ENCODE peak calls at places on chromosomes 12 and 14, in six cellular contexts. X, V, Y, C, H and Z are unnamed samples.

GRCh38 chr14:61406670-61407069 is 85.3 kb downstream of the PRKCH start:
- DNase-seq in C (no peak), Y (no peak), V (no peak), X (no peak), H (no peak), Z (no peak)

GRCh38 chr12:12221560-12221959 is 45.3 kb downstream of the LRP6 start:
- DNase-seq in X (peak; percentile 19), H (no peak), V (no peak), Y (no peak), C (no peak), Z (no peak)

GRCh38 chr14:30855345-30856037 is 18.9 kb upstream of the COCH start:
- DNase-seq in C (no peak), H (no peak), V (no peak), Y (no peak), X (no peak), Z (no peak)

GRCh38 chr12:64178122-64178521 is 44.0 kb downstream of the KICS2 start:
- DNase-seq in X (no peak), Y (no peak), C (no peak), H (no peak), V (no peak), Z (no peak)

GRCh38 chr12:29589271-29589670 is 91.8 kb upstream of the OVCH1 start:
- DNase-seq in C (no peak), X (no peak), V (no peak), H (no peak), Y (no peak), Z (no peak)

GRCh38 chr14:80390911-80391310 is 179.6 kb upstream of the DIO2 start:
- DNase-seq in Y (no peak), V (no peak), C (no peak), X (no peak), H (no peak), Z (peak; percentile 35)

GRCh38 chr12:56256326-56256960 is 1.7 kb downstream of the ANKRD52 start:
- DNase-seq in Y (no peak), C (no peak), V (no peak), X (no peak), H (no peak), Z (no peak)

GRCh38 chr12:46470975-46471374 is 98.4 kb upstream of the SLC38A2 start:
- DNase-seq in Y (no peak), X (no peak), C (peak; percentile 86), H (no peak), V (no peak), Z (no peak)

GRCh38 chr12:120475643-120476042 is 6.1 kb upstream of the SRSF9 start:
- DNase-seq in Y (no peak), V (no peak), H (no peak), X (no peak), C (no peak), Z (no peak)

GRCh38 chr12:120470150-120470817 is 736 bp upstream of the SRSF9 start:
- DNase-seq in V (no peak), Y (no peak), H (peak; percentile 15), C (no peak), X (no peak), Z (no peak)

GRCh38 chr12:120469450-120470149 is at the start of gene SRSF9:
- DNase-seq in X (peak; percentile 80), Y (peak; percentile 99), C (peak; percentile 95), V (peak; percentile 98), H (peak; percentile 90), Z (peak; percentile 97)

GRCh38 chr12:120472521-120472920 is 3.0 kb upstream of the SRSF9 start:
- DNase-seq in C (no peak), Y (no peak), H (no peak), X (no peak), V (no peak), Z (no peak)

GRCh38 chr12:120474092-120474960 is 4.8 kb upstream of the SRSF9 start:
- DNase-seq in V (peak; percentile 56), Y (no peak), C (peak; percentile 80), X (no peak), H (no peak), Z (no peak)
- TF ChIP-seq ZNF274 in V (no peak), Y (no peak), C (no peak), X (no peak), H (no peak), Z (no peak)

GRCh38 chr12:122062832-122063690 is 15.5 kb upstream of the MLXIP start:
- DNase-seq in Y (no peak), C (peak; percentile 53), V (peak; percentile 59), H (peak; percentile 71), X (no peak), Z (no peak)
- H3K4me3 ChIP-seq in Y (no peak overlapping the region), C (peak overlapping the region; percentile 20), V (peak overlapping the region; percentile 14), H (peak overlapping the region; percentile 36), X (no peak overlapping the region), Z (peak overlapping the region; percentile 13)

DNA sequence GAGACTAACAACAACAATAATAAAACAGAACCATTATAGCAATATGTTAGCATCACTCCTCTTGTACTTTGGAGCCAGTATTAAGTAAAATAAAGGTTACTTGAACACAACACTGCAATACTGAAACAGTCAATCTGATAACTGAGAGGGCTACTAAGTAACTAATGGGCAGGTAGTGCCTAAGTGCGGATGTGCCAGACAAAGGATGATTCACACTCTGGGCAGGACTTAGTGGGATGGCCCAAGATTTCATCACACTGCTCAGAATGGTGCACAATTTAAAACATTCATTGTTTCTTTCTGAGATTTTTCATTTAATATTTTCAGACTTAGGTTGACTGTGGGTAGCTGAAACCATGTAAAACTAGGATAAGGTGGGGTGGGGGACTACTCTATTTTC is 131.9 kb upstream of the CAND1 start:
- DNase-seq in V (no peak), Y (no peak), C (no peak), X (no peak), H (no peak), Z (no peak)
- TF ChIP-seq ZNF274 in V (no peak), Y (no peak), C (no peak), X (no peak), H (no peak), Z (no peak)

DNA sequence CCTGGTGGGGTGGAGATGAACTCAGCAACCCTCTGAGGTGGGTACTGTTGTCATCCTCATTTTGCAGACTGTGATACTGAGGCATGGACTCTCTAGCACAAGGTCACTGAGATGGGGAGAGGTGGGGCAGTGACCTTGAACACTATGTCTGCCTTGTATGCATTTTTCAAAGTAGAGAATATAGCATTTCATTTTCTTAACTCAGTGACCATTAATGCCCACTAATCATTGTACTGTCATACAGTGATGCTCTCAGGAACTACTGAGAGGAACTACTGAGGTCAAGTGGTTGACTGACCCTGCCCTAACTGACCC is 2.1 kb downstream of the L3HYPDH start:
- DNase-seq in X (no peak), Y (no peak), C (no peak), H (no peak), V (no peak), Z (no peak)
- H3K4me3 ChIP-seq in X (peak overlapping the region; percentile 83), Y (no peak overlapping the region), C (no peak overlapping the region), H (peak overlapping the region; percentile 83), V (peak overlapping the region; percentile 75), Z (peak overlapping the region; percentile 79)

GRCh38 chr14:41146391-41146790 is 460.3 kb upstream of the LRFN5 start:
- DNase-seq in Y (no peak), H (no peak), V (no peak), X (no peak), C (no peak), Z (no peak)
- TF ChIP-seq ZNF274 in Y (no peak), H (no peak), V (no peak), X (no peak), C (no peak), Z (no peak)

DNA sequence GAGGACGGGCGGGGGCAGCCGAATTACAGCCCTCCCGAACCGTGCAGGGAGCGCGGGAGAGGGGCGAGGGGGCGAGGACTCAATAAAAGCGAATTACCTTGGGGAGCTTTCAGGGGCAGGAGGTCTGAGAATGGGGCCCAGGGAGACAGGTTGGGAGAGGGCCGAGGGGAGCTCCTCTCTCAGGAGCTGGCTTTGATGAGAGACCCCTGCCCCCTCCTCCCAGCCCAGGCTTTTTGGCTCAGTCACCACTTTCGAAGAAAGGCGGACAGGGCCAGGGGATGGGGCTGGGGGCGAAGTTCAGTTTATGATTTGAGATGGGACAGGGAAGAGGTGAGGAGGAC is 783 bp downstream of the HOXC9 start:
- DNase-seq in V (no peak), C (no peak), Y (no peak), X (no peak), H (no peak), Z (no peak)
- H3K4me3 ChIP-seq in V (peak overlapping the region; percentile 71), C (peak overlapping the region; percentile 84), Y (no peak overlapping the region), X (no peak overlapping the region), H (peak overlapping the region; percentile 57), Z (no peak overlapping the region)